ENCODE peak calls at places on chromosome 16, in six cellular contexts. U is SK-MEL-5, M is neural crest cell, Y is uterus, V is Calu3, Q is GM04504. G is an unnamed sample.

GRCh38 chr16:71367243-71367976 is 8.9 kb downstream of the CALB2 start:
- DNase-seq in U (peak), M (peak), Y (no peak), V (peak), Q (no peak), G (no peak)

GRCh38 chr16:58116046-58116445 is 13.1 kb downstream of the CFAP20 start:
- DNase-seq in U (no peak), M (no peak), Y (no peak), V (no peak), Q (no peak), G (no peak)

GRCh38 chr16:68564367-68564985 is 25.4 kb downstream of the ZFP90 start:
- DNase-seq in U (no peak), M (no peak), Y (no peak), V (no peak), Q (no peak), G (no peak)

GRCh38 chr16:63403792-63404191 is 1367.6 kb upstream of the CDH8 start:
- DNase-seq in U (no peak), M (no peak), Y (no peak), V (no peak), Q (no peak), G (no peak)

GRCh38 chr16:68446941-68447675 is 1.2 kb downstream of the SMPD3 start:
- DNase-seq in U (no peak), M (peak), Y (no peak), V (no peak), Q (no peak), G (no peak)

GRCh38 chr16:86911311-86911999 is 333.1 kb downstream of the FOXL1 start:
- DNase-seq in U (no peak), M (no peak), Y (no peak), V (no peak), Q (no peak), G (no peak)

GRCh38 chr16:52643006-52643405 is 96.1 kb upstream of the TOX3 start:
- DNase-seq in U (no peak), M (no peak), Y (no peak), V (no peak), Q (no peak), G (no peak)

GRCh38 chr16:62805221-62805857 is 769.1 kb upstream of the CDH8 start:
- DNase-seq in U (no peak), M (no peak), Y (no peak), V (no peak), Q (no peak), G (peak)

GRCh38 chr16:381788-382717 is at the start of gene PGAP6:
- DNase-seq in U (peak), M (no peak), Y (peak), V (peak), Q (no peak), G (no peak)

GRCh38 chr16:27204232-27204915 is 1.0 kb downstream of the KDM8 start:
- DNase-seq in U (no peak), M (no peak), Y (no peak), V (no peak), Q (no peak), G (no peak)

GRCh38 chr16:27461483-27462171 is 59.7 kb downstream of the IL21R start:
- DNase-seq in U (no peak), M (no peak), Y (no peak), V (no peak), Q (no peak), G (peak)

GRCh38 chr16:14286381-14287230 is 215.5 kb downstream of the MRTFB start:
- DNase-seq in U (no peak), M (no peak), Y (no peak), V (no peak), Q (peak), G (peak)

GRCh38 chr16:64880994-64881393 is 240.9 kb downstream of the CDH11 start:
- DNase-seq in U (no peak), M (no peak), Y (no peak), V (no peak), Q (no peak), G (no peak)

GRCh38 chr16:58476791-58477190 is 23.2 kb upstream of the NDRG4 start:
- DNase-seq in U (no peak), M (no peak), Y (no peak), V (no peak), Q (no peak), G (no peak)

GRCh38 chr16:83952940-83953795 is at the start of gene OSGIN1:
- DNase-seq in U (peak), M (peak), Y (peak), V (peak), Q (peak), G (peak)

GRCh38 chr16:1825381-1825863 is 1.2 kb downstream of the HAGH start:
- DNase-seq in U (no peak), M (no peak), Y (no peak), V (no peak), Q (no peak), G (no peak)

GRCh38 chr16:65500007-65500406 is 378.1 kb upstream of the CDH11 start:
- DNase-seq in U (no peak), M (no peak), Y (no peak), V (no peak), Q (no peak), G (no peak)

GRCh38 chr16:73268311-73268997 is 220.5 kb upstream of the ZFHX3 start:
- DNase-seq in U (peak), M (no peak), Y (peak), V (no peak), Q (peak), G (peak)

GRCh38 chr16:61937646-61938045 is 98.6 kb downstream of the CDH8 start:
- DNase-seq in U (no peak), M (no peak), Y (no peak), V (no peak), Q (no peak), G (no peak)

GRCh38 chr16:84501077-84501735 is 3.3 kb downstream of the MEAK7 start:
- DNase-seq in U (no peak), M (no peak), Y (no peak), V (peak), Q (no peak), G (no peak)

GRCh38 chr16:66409156-66409555 is 17.9 kb upstream of the BEAN1 start:
- DNase-seq in U (no peak), M (no peak), Y (no peak), V (no peak), Q (no peak), G (peak)

GRCh38 chr16:57626420-57627170 is 1.8 kb upstream of the ADGRG1 start:
- DNase-seq in U (no peak), M (no peak), Y (no peak), V (no peak), Q (no peak), G (no peak)

GRCh38 chr16:85840395-85840794 is 40.9 kb downstream of the COX4I1 start:
- DNase-seq in U (no peak), M (no peak), Y (no peak), V (no peak), Q (no peak), G (no peak)

GRCh38 chr16:30582611-30583340 is 2.7 kb downstream of the ZNF785 start:
- DNase-seq in U (no peak), M (no peak), Y (no peak), V (no peak), Q (no peak), G (no peak)

GRCh38 chr16:58299757-58300349 is 5.0 kb upstream of the PRSS54 start:
- DNase-seq in U (peak), M (no peak), Y (no peak), V (peak), Q (no peak), G (no peak)

GRCh38 chr16:13083687-13084086 is 182.3 kb downstream of the SHISA9 start:
- DNase-seq in U (no peak), M (no peak), Y (no peak), V (no peak), Q (no peak), G (no peak)

G was measured in retinal pigment epithelial cell.